ENCODE peak calls at places on chromosome 2, in eight cellular contexts. G is AG10803, M is IMR-90, U is astrocyte of the spinal cord, R is choroid plexus epithelial cell, V is fibroblast of the aortic adventitia, C is fibroblast of pulmonary artery, S is bronchial epithelial cell. Q is an unnamed sample.

GRCh38 chr2:64329848-64330247 is 124.1 kb upstream of the LGALSL start:
- DNase-seq in M (peak; percentile 4), R (no peak), G (peak; percentile 40), U (no peak), S (no peak), C (peak; percentile 63), V (peak; percentile 71), Q (peak; percentile 32)

GRCh38 chr2:30978854-30979253 is 159.4 kb downstream of the GALNT14 start:
- DNase-seq in R (no peak), V (no peak), C (no peak), U (no peak), M (no peak), S (no peak), G (no peak), Q (no peak)

GRCh38 chr2:160141944-160142343 is 58.1 kb downstream of the ITGB6 start:
- DNase-seq in C (peak; percentile 48), R (no peak), V (peak; percentile 28), S (peak; percentile 38), M (peak; percentile 22), G (no peak), U (no peak), Q (peak; percentile 45)

GRCh38 chr2:33146112-33146511 is 199.4 kb downstream of the LTBP1 start:
- DNase-seq in G (no peak), S (no peak), U (peak; percentile 65), C (peak; percentile 47), R (peak; percentile 57), V (peak; percentile 64), M (peak; percentile 66), Q (peak; percentile 65)

GRCh38 chr2:85344356-85344954 is 9.9 kb downstream of the RETSAT start:
- DNase-seq in U (no peak), C (no peak), G (no peak), V (no peak), S (no peak), R (no peak), M (no peak), Q (no peak)

GRCh38 chr2:46779447-46779941 is 136.1 kb downstream of the MCFD2 start:
- DNase-seq in C (peak; percentile 58), U (peak; percentile 32), S (peak; percentile 95), R (peak; percentile 44), G (no peak), V (peak; percentile 66), M (peak; percentile 59), Q (no peak)

GRCh38 chr2:237677951-237678481 is 50.6 kb downstream of the LRRFIP1 start:
- DNase-seq in G (peak; percentile 74), C (peak; percentile 97), M (peak; percentile 95), R (peak; percentile 96), U (peak; percentile 71), S (no peak), V (peak; percentile 99), Q (peak; percentile 98)

GRCh38 chr2:112345030-112346027 is 69.9 kb downstream of the ZC3H6 start:
- DNase-seq in M (no peak), R (no peak), C (no peak), V (no peak), U (no peak), S (no peak), G (no peak), Q (no peak)

GRCh38 chr2:115807302-115807701 is 1364.9 kb downstream of the DPP10 start:
- DNase-seq in V (no peak), C (no peak), G (no peak), M (no peak), R (no peak), U (no peak), S (no peak), Q (no peak)

GRCh38 chr2:74915743-74916142 is 42.7 kb upstream of the POLE4 start:
- DNase-seq in G (peak; percentile 33), M (peak; percentile 70), R (peak; percentile 36), C (peak; percentile 12), V (no peak), U (peak; percentile 60), S (no peak), Q (peak; percentile 17)

GRCh38 chr2:44825702-44826101 is 115.8 kb upstream of the SIX3 start:
- DNase-seq in U (no peak), V (no peak), S (no peak), R (no peak), C (no peak), M (no peak), G (no peak), Q (no peak)

GRCh38 chr2:53036196-53036595 is 731.4 kb upstream of the CHAC2 start:
- DNase-seq in C (no peak), U (peak; percentile 76), G (peak; percentile 68), R (peak; percentile 25), V (peak; percentile 45), M (peak; percentile 64), S (no peak), Q (peak; percentile 36)

GRCh38 chr2:237860273-237860935 is 981 bp downstream of the RAMP1 start:
- DNase-seq in V (no peak), G (no peak), S (no peak), C (no peak), M (no peak), R (no peak), U (no peak), Q (no peak)

GRCh38 chr2:120405769-120406119 is 59.8 kb downstream of the INHBB start:
- DNase-seq in S (no peak), R (no peak), U (no peak), C (no peak), G (no peak), M (no peak), V (no peak), Q (no peak)

GRCh38 chr2:19955544-19956422 is 34.1 kb downstream of the WDR35 start:
- DNase-seq in R (peak; percentile 91), C (peak; percentile 85), S (peak; percentile 71), G (peak; percentile 73), V (peak; percentile 77), U (peak; percentile 75), M (peak; percentile 77), Q (peak; percentile 88)

GRCh38 chr2:191950132-191950885 is 103.4 kb upstream of the CAVIN2 start:
- DNase-seq in M (peak; percentile 73), C (peak; percentile 66), S (peak; percentile 62), G (peak; percentile 46), R (peak; percentile 57), V (peak; percentile 67), U (peak; percentile 63), Q (peak; percentile 80)

GRCh38 chr2:191945623-191946022 is 98.7 kb upstream of the CAVIN2 start:
- DNase-seq in U (no peak), V (no peak), M (no peak), S (no peak), R (no peak), C (no peak), G (no peak), Q (no peak)

GRCh38 chr2:191951832-191952231 is 104.9 kb upstream of the CAVIN2 start:
- DNase-seq in S (no peak), U (no peak), M (no peak), C (no peak), R (no peak), G (no peak), V (no peak), Q (no peak)

GRCh38 chr2:191946471-191947182 is 99.7 kb upstream of the CAVIN2 start:
- DNase-seq in V (no peak), U (no peak), C (no peak), R (no peak), G (no peak), M (no peak), S (no peak), Q (no peak)

DNA sequence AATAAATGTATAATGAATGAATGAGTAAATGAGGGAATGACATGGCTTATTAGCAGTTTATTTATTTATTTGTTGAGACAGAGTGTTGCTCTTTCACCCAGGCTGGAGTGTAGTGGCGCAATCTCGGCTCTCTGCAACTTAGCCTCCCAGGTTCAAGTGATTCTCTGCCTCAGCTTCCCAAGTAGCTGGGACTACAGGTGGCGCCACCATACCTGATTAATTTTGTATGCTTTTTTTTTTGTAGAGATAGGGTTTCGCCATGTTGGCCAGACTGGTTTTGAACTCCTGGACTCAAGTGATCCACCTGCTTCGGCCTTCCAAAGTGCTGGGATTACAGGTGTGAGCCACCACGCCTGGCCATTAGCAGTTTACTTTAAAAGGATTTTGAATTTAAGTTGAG is 100.3 kb upstream of the CAVIN2 start:
- DNase-seq in U (no peak), V (no peak), R (no peak), S (no peak), M (no peak), G (no peak), C (no peak), Q (no peak)
- TF ChIP-seq CTCF in U (no peak), V (no peak), R (no peak), S (no peak), M (no peak), G (no peak), C (no peak), Q (no peak)

DNA sequence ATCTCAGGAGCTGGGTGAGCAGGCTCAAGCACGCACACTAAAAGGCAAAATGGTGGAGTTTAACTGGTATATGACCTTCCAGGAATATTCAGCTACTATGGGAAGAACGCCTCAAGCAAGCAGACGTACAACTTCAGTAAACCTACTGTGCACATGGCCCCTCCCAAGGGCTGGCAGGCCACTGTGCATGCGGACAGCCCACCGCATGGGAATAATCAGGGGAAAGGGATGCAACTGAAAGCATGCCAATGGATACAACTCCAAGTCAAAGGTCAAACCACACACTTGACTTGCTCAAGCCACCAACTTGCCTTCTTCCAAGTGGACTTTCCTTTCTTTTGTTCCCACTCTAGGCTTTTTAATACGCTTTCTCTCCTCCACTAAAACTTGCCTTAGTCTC is 121.6 kb upstream of the SNTG2 start:
- DNase-seq in S (no peak), M (no peak), G (no peak), C (no peak), R (no peak), U (no peak), V (no peak), Q (no peak)
- H3K4me3 ChIP-seq in S (no peak overlapping the region), M (no peak overlapping the region), G (no peak overlapping the region), C (no peak overlapping the region), R (no peak overlapping the region), U (no peak overlapping the region), V (no peak overlapping the region), Q (no peak overlapping the region)

DNA sequence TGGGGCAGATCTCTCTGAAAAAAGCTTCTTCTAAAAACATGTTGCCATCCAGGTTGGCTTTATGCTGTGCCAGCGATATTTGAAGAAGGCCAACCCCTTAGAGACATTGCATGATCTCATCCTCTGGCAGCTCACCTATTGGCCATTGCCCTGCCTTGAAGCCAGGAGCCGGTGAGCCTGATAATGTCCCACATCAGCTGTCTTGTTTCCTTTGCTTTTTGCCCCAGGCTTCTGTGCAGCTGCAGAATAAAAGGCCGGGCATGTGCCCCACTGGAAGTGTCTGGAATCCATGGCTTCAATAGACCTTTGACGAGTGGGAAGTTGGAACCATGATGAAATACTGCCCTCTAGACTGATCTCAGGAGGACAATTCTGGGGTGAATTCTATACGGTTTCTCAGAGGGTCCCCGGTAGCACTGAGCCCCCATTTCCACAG is 523.5 kb upstream of the ZEB2 start:
- DNase-seq in S (no peak), R (no peak), M (no peak), G (no peak), U (no peak), C (no peak), V (no peak), Q (no peak)
- TF ChIP-seq CTCF in S (no peak), R (no peak), M (no peak), G (no peak), U (no peak), C (no peak), V (no peak), Q (no peak)

DNA sequence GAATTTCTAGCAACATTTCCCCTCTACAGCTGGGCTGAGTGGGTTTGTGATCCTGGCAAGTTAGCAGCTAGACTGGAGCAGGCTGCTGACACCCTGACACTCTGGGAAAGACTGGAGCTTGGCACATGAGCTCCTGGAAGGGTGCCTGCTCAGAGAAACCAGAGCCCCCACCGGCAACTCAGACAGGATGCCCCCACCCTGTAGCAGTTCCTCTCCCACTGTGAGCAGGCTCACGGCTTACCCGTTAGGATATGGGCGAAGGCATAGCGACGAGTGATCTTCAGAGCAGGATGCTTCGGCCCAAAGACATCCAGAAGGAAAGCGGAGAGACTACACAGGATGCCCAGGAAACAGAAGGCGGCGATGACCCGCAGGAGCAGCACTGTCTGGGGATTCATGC is 11.2 kb downstream of the TMEM127 start:
- DNase-seq in M (no peak), C (no peak), V (no peak), G (no peak), S (no peak), R (no peak), U (no peak), Q (no peak)
- H3K4me3 ChIP-seq in M (no peak overlapping the region), C (no peak overlapping the region), V (no peak overlapping the region), G (no peak overlapping the region), S (no peak overlapping the region), R (no peak overlapping the region), U (no peak overlapping the region), Q (no peak overlapping the region)

Q was measured in cardiac fibroblast.